ENCODE peak calls at places on chromosomes 7 and 10, in ten cellular contexts. W, Z, Q, M, N, P, O, G, K and F are unnamed samples.

GRCh38 chr7:47610506-47611044 is 28.7 kb upstream of the TNS3 start:
- DNase-seq in M (peak), N (no peak), Q (no peak), P (peak), Z (no peak), O (no peak), W (no peak), K (no peak), G (no peak), F (no peak)

GRCh38 chr10:11901036-11901301 is 77.8 kb downstream of the PROSER2 start:
- DNase-seq in M (no peak), G (no peak), K (no peak), P (no peak), Z (no peak), O (no peak), N (no peak), W (no peak), Q (no peak), F (no peak)

GRCh38 chr7:73717991-73718405 is 1.5 kb downstream of the STX1A start:
- DNase-seq in Z (peak), G (peak), W (peak), N (peak), K (no peak), Q (no peak), M (peak), P (peak), O (peak), F (no peak)

GRCh38 chr7:36887235-36887634 is 162.9 kb upstream of the AOAH start:
- DNase-seq in M (no peak), O (no peak), W (no peak), Q (no peak), G (no peak), K (no peak), Z (no peak), N (no peak), P (no peak), F (no peak)

GRCh38 chr7:96833701-96834453 is 124.2 kb upstream of the SEM1 start:
- DNase-seq in K (no peak), Z (no peak), P (peak), Q (no peak), W (no peak), N (no peak), O (no peak), M (no peak), G (no peak), F (no peak)

GRCh38 chr10:91349381-91349780 is 60.8 kb upstream of the HECTD2 start:
- DNase-seq in Q (no peak), W (no peak), M (peak), K (no peak), N (no peak), P (peak), O (no peak), Z (no peak), G (no peak), F (peak)

GRCh38 chr10:5343979-5344378 is 20.8 kb upstream of the UCN3 start:
- DNase-seq in P (no peak), G (no peak), Q (no peak), K (no peak), N (no peak), O (no peak), W (no peak), Z (no peak), M (no peak), F (no peak)

GRCh38 chr10:91032614-91033248 is 111.8 kb upstream of the ANKRD1 start:
- DNase-seq in G (no peak), Q (no peak), O (no peak), W (no peak), Z (no peak), N (no peak), K (no peak), P (no peak), M (peak), F (no peak)

GRCh38 chr10:26211781-26212444 is 4.7 kb upstream of the GAD2 start:
- DNase-seq in P (no peak), M (no peak), Q (no peak), K (no peak), G (no peak), N (no peak), Z (no peak), W (no peak), O (no peak), F (no peak)

GRCh38 chr7:92432299-92432946 is 14.9 kb upstream of the GATAD1 start:
- DNase-seq in G (no peak), K (no peak), O (no peak), M (no peak), W (no peak), Z (no peak), Q (no peak), P (no peak), N (no peak), F (no peak)

GRCh38 chr10:132911712-132912097 is 30.7 kb downstream of the CFAP46 start:
- DNase-seq in P (no peak), W (no peak), Q (no peak), N (no peak), M (no peak), K (no peak), G (no peak), Z (no peak), O (no peak), F (no peak)